ENCODE peak calls at places on chromosomes 16 and 17, in eight cellular contexts. Z is A549; R is CD4-positive, CD25-positive, alpha-beta regulatory T cell; Y is left ventricle myocardium inferior; V is mucosa of descending colon; C is cardiac muscle cell; A is thoracic aorta; K is tibial artery. W is an unnamed sample.

GRCh38 chr16:19429271-19429670 is 11.6 kb downstream of the TMC5 start:
- DNase-seq in Z (peak), R (no peak), Y (no peak), V (no peak), C (no peak), A (no peak), K (no peak), W (peak)

GRCh38 chr17:33520404-33521032 is 227.4 kb upstream of the ASIC2 start:
- DNase-seq in Z (peak), R (no peak), Y (peak), V (peak), C (peak), A (no peak), K (no peak), W (peak)

GRCh38 chr17:72117748-72118587 is 2.9 kb upstream of the SOX9 start:
- DNase-seq in Z (no peak), R (no peak), Y (no peak), V (peak), C (no peak), A (no peak), K (no peak), W (no peak)

GRCh38 chr16:89080251-89080853 is 13.3 kb upstream of the ACSF3 start:
- DNase-seq in Z (no peak), R (no peak), Y (no peak), V (no peak), C (no peak), A (no peak), K (no peak), W (no peak)

GRCh38 chr17:83180264-83180995 is 101.0 kb downstream of the METRNL start:
- DNase-seq in Z (no peak), R (no peak), Y (no peak), V (no peak), C (no peak), A (no peak), K (no peak), W (no peak)

GRCh38 chr17:55356440-55357328 is 65.0 kb downstream of the MMD start:
- DNase-seq in Z (peak), R (peak), Y (peak), V (peak), C (peak), A (peak), K (peak), W (peak)

GRCh38 chr16:13305019-13305755 is 403.8 kb downstream of the SHISA9 start:
- DNase-seq in Z (no peak), R (no peak), Y (no peak), V (no peak), C (no peak), A (no peak), K (no peak), W (no peak)

GRCh38 chr16:66266436-66267286 is 99.8 kb upstream of the CDH5 start:
- DNase-seq in Z (no peak), R (no peak), Y (peak), V (peak), C (no peak), A (no peak), K (peak), W (no peak)

GRCh38 chr17:50684612-50685333 is 22.9 kb downstream of the ANKRD40 start:
- DNase-seq in Z (peak), R (no peak), Y (no peak), V (peak), C (no peak), A (no peak), K (no peak), W (no peak)

GRCh38 chr17:28369684-28370034 is 448 bp downstream of the VTN start:
- DNase-seq in Z (no peak), R (no peak), Y (no peak), V (no peak), C (no peak), A (no peak), K (no peak), W (no peak)

GRCh38 chr17:28370744-28371103 is 617 bp upstream of the VTN start:
- DNase-seq in Z (no peak), R (no peak), Y (no peak), V (no peak), C (no peak), A (no peak), K (no peak), W (no peak)

GRCh38 chr17:28368915-28369683 is 1.0 kb downstream of the VTN start:
- DNase-seq in Z (no peak), R (no peak), Y (no peak), V (no peak), C (no peak), A (no peak), K (no peak), W (no peak)

GRCh38 chr17:28371245-28372202 is at the start of gene SARM1:
- DNase-seq in Z (peak), R (peak), Y (peak), V (peak), C (peak), A (peak), K (peak), W (no peak)

GRCh38 chr17:28370035-28370743 is at the start of gene VTN:
- DNase-seq in Z (peak), R (no peak), Y (peak), V (no peak), C (peak), A (no peak), K (peak), W (no peak)
- H3K4me3 ChIP-seq in Z (peak), R (peak), Y (peak), V (no peak), C (no peak), A (peak), K (peak), W (no peak)

DNA sequence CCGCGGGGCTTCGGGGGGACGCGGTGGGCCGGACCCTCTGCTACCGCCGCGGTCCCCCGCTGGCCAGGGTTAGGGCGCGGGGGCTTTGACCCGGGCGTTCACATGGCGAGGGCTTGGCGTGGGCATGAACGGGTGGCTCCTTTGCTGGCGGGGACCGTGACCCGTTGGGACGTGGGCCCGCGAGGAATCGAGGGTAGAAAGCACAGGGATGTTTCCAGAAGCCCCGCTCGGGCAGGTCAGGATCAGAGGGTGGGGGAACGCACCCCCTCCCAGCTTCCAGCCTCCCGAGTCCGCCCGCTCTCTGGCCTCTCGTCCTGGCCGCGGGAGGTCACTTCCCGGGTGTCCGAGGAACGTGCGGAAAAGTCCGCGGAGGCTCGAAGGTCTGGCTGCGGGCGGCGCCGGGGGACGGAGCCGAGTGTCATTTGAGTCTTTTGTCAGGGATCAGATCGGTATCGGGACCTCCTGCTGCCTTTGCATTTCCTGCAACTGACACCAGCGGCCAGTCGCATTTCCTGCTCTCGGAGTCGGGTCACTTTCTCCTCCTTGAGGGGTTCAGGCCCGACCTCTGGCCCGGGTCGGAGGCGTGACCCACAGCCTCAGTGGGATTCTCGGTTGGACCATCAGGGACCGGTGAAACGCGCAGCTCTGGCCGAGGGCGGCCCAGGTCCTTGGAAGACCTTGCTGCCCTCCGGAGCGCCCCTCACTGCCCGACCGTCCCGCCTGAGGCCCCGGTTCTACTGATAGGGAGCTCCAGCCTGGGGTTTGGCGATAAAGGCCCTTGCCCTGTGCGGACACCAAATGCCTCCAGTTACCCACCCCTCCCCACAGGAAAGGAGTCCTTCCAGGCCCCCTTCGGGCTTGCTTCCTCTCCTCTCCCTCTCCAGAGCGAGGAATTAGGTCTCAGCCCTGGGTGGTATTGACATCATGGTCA is 702 bp upstream of the WNT3 start:
- DNase-seq in Z (no peak), R (no peak), Y (no peak), V (no peak), C (no peak), A (no peak), K (no peak), W (no peak)
- H3K4me3 ChIP-seq in Z (no peak), R (no peak), Y (peak), V (no peak), C (peak), A (peak), K (peak), W (peak)

GRCh38 chr17:75087182-75087557 is 584 bp upstream of the SLC16A5 start:
- DNase-seq in Z (no peak), R (no peak), Y (no peak), V (no peak), C (no peak), A (no peak), K (no peak), W (no peak)

GRCh38 chr17:75086496-75087181 is 1.1 kb upstream of the SLC16A5 start:
- DNase-seq in Z (peak), R (no peak), Y (no peak), V (peak), C (no peak), A (no peak), K (no peak), W (no peak)

GRCh38 chr17:75088902-75089417 is 1.2 kb downstream of the SLC16A5 start:
- DNase-seq in Z (peak), R (no peak), Y (no peak), V (no peak), C (no peak), A (no peak), K (no peak), W (peak)

GRCh38 chr17:75088465-75088895 is 726 bp downstream of the SLC16A5 start:
- DNase-seq in Z (peak), R (no peak), Y (no peak), V (no peak), C (no peak), A (no peak), K (no peak), W (no peak)

DNA sequence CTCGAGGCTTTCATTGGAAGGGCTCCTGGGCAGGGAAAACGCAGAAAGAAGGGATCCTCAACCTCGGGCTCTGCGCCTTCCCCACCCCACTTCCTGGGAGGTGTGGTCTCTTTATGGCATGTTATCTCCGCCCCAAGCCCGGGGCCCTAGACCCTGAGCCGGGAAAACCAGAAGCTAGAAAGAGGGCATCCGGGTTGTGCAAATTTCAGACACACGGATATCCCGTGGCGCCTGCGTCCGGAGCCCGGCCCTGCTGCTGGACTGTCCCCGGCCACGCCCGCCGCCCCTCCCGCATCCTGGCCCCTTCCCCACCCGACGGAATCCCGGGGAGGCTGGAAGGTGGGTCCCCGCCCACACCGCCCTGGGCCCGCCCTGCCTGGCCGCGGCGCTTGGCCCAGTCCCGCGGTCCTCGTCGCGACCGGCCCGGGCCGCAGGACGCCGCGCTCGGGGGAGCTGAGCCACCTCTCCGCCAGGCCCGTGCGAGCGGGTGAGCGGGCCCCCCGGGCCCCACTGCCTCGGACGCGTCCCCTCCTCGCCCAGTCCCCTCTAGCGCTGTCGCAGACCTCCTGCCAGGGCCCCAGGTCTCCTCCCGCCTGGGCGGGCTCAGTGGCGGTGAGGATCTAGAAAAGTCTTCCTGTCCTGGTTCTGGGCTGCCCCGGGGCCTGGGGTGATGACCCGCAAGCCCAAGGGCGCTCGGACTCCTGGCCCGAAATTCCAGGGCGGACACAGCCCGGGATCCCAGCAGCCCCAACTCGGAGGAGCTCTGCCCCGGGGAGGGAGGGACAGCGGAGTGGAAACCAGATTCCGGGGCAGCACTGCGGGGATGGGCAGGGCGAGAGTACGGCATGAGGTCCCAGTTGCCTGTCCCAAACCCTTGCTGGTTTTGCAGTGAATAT is at the start of gene SLC16A5:
- DNase-seq in Z (peak), R (peak), Y (peak), V (peak), C (peak), A (no peak), K (peak), W (peak)
- H3K4me3 ChIP-seq in Z (peak), R (peak), Y (peak), V (peak), C (peak), A (peak), K (peak), W (peak)

GRCh38 chr16:58196898-58197313 is 1.0 kb downstream of the CSNK2A2 start:
- DNase-seq in Z (no peak), R (no peak), Y (no peak), V (no peak), C (no peak), A (no peak), K (no peak), W (peak)

GRCh38 chr16:58197314-58198012 is 443 bp downstream of the CSNK2A2 start:
- DNase-seq in Z (no peak), R (no peak), Y (no peak), V (peak), C (peak), A (no peak), K (no peak), W (no peak)

GRCh38 chr16:58195771-58196170 is 2.1 kb downstream of the CSNK2A2 start:
- DNase-seq in Z (no peak), R (no peak), Y (no peak), V (no peak), C (no peak), A (no peak), K (no peak), W (no peak)

GRCh38 chr16:58194790-58195189 is 3.1 kb downstream of the CSNK2A2 start:
- DNase-seq in Z (no peak), R (no peak), Y (no peak), V (no peak), C (no peak), A (no peak), K (no peak), W (no peak)

GRCh38 chr16:58195344-58195743 is 2.6 kb downstream of the CSNK2A2 start:
- DNase-seq in Z (no peak), R (no peak), Y (no peak), V (no peak), C (no peak), A (no peak), K (no peak), W (no peak)
- H3K4me3 ChIP-seq in Z (no peak), R (no peak), Y (no peak), V (no peak), C (no peak), A (no peak), K (no peak), W (no peak)

DNA sequence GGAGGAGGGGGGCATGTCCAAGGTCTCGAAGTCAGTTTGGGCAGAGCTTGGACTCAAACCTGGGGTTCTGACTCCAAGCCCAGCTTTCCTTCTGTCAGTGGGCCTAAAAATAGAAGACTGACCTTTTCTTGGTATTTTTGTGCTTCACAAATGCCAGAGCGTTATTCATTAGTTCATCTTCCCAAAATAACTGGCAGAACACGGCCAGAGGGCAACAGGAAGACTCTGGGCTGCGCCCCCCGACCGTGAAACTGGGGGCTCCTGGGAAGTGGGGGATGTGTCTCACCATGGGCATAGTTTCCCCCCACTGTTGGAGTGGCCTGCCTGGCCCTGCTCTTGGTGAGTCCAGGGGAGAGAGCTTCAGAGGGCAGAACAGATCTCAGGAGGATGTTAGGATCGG is 94.0 kb downstream of the SOCS1 start:
- DNase-seq in Z (no peak), R (no peak), Y (no peak), V (no peak), C (peak), A (no peak), K (no peak), W (no peak)
- H3K4me3 ChIP-seq in Z (no peak), R (no peak), Y (no peak), V (no peak), C (no peak), A (peak), K (peak), W (no peak)

GRCh38 chr17:14153374-14153773 is 83.3 kb downstream of the CDRT15 start:
- DNase-seq in Z (no peak), R (no peak), Y (no peak), V (no peak), C (no peak), A (no peak), K (no peak), W (no peak)

GRCh38 chr17:14152726-14153125 is 83.4 kb downstream of the COX10 start:
- DNase-seq in Z (no peak), R (no peak), Y (peak), V (no peak), C (no peak), A (no peak), K (no peak), W (no peak)

GRCh38 chr17:14150604-14151003 is 81.3 kb downstream of the COX10 start:
- DNase-seq in Z (no peak), R (no peak), Y (no peak), V (no peak), C (no peak), A (no peak), K (no peak), W (no peak)

GRCh38 chr17:14144513-14144912 is 75.2 kb downstream of the COX10 start:
- DNase-seq in Z (no peak), R (no peak), Y (no peak), V (no peak), C (no peak), A (no peak), K (no peak), W (no peak)

GRCh38 chr17:14149751-14150150 is 80.4 kb downstream of the COX10 start:
- DNase-seq in Z (no peak), R (no peak), Y (no peak), V (no peak), C (no peak), A (no peak), K (no peak), W (no peak)
- H3K4me3 ChIP-seq in Z (no peak), R (no peak), Y (no peak), V (no peak), C (no peak), A (no peak), K (no peak), W (no peak)

DNA sequence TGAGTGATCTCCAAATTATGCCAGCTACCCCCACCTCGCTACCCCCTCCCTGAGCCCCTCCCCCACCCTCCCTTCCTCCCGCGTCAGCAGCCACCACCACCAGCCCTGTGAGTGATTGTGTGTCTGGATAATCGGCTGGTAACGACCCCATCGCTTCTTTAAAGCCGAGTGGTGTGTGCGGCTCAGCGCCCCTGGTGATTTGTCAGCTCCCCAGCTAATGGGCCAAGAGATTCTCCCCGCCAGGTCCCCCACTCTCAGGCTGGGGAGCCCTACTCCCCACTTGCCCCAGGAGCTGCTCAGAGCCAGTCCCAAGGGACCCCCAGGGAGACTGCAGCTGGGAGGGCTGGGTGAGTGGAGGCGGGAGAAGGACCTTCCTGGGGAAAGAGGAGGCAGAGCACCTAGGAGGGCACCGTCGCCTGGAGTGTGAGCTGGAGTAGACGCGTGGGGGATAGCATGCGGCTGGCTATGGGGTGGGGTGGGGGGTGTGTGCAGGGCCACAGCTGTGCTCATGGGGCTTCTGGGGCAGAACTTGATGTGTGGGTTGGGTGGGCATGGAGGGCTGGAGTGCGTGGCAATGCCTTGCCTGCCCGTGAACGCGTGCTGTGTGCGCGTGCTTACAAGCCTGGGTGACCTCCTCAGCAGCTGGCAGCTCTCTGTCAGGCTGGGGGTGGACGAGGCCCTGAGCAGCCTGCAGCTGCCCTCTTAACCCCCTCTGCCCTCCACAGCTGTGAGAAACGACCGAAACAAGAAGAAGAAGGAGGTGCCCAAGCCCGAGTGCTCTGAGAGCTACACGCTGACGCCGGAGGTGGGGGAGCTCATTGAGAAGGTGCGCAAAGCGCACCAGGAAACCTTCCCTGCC is 13.1 kb downstream of the GJD3 start:
- DNase-seq in Z (no peak), R (no peak), Y (no peak), V (no peak), C (no peak), A (no peak), K (no peak), W (no peak)
- H3K4me3 ChIP-seq in Z (no peak), R (no peak), Y (no peak), V (no peak), C (no peak), A (no peak), K (no peak), W (no peak)

W was measured in bronchial epithelial cell.